ENCODE peak calls at places on chromosomes 11 and 22, in eight cellular contexts. K, G, Q, S, T, U, C and H are unnamed samples.

GRCh38 chr11:74633406-74634393 is 41.3 kb downstream of the POLD3 start:
- DNase-seq in K (no peak), G (no peak), Q (no peak), S (no peak), T (no peak), U (no peak), C (no peak), H (no peak)

GRCh38 chr11:3735827-3736226 is 61.5 kb downstream of the NUP98 start:
- DNase-seq in K (peak; percentile 28), G (no peak), Q (no peak), S (no peak), T (peak; percentile 24), U (no peak), C (peak; percentile 9), H (no peak)

GRCh38 chr11:63909621-63910506 is 7.1 kb downstream of the RCOR2 start:
- DNase-seq in K (no peak), G (no peak), Q (no peak), S (no peak), T (no peak), U (no peak), C (peak; percentile 74), H (no peak)

GRCh38 chr11:9214765-9215164 is 50.4 kb downstream of the DENND5A start:
- DNase-seq in K (peak; percentile 66), G (no peak), Q (no peak), S (no peak), T (peak; percentile 72), U (no peak), C (peak; percentile 73), H (no peak)

GRCh38 chr22:28934026-28934425 is 50.7 kb downstream of the ZNRF3 start:
- DNase-seq in K (no peak), G (no peak), Q (no peak), S (no peak), T (no peak), U (no peak), C (no peak), H (no peak)

GRCh38 chr22:27405672-27406388 is 395.7 kb downstream of the MN1 start:
- DNase-seq in K (peak; percentile 45), G (peak; percentile 74), Q (peak; percentile 36), S (peak; percentile 73), T (no peak), U (peak; percentile 53), C (peak; percentile 67), H (no peak)

GRCh38 chr22:27537481-27537891 is 264.1 kb downstream of the MN1 start:
- DNase-seq in K (no peak), G (no peak), Q (peak; percentile 19), S (no peak), T (no peak), U (peak; percentile 58), C (no peak), H (no peak)

GRCh38 chr11:121711900-121712424 is 259.2 kb upstream of the SORL1-AS1 start:
- DNase-seq in K (peak; percentile 39), G (no peak), Q (no peak), S (no peak), T (peak; percentile 62), U (no peak), C (peak; percentile 10), H (no peak)

GRCh38 chr11:134794192-134794591 is 382.1 kb upstream of the B3GAT1 start:
- DNase-seq in K (no peak), G (no peak), Q (no peak), S (no peak), T (no peak), U (no peak), C (no peak), H (no peak)

GRCh38 chr11:114315749-114316368 is 19.7 kb downstream of the NNMT start:
- DNase-seq in K (no peak), G (no peak), Q (no peak), S (peak; percentile 60), T (no peak), U (no peak), C (peak; percentile 17), H (no peak)

GRCh38 chr11:65522640-65523322 is 2.1 kb upstream of the SCYL1 start:
- DNase-seq in K (no peak), G (peak; percentile 22), Q (no peak), S (no peak), T (no peak), U (peak; percentile 13), C (peak; percentile 72), H (no peak)

GRCh38 chr11:12542186-12542935 is 131.9 kb upstream of the TEAD1 start:
- DNase-seq in K (no peak), G (no peak), Q (no peak), S (no peak), T (no peak), U (no peak), C (no peak), H (no peak)

GRCh38 chr22:25085156-25085555 is 114.5 kb upstream of the CRYBB3 start:
- DNase-seq in K (no peak), G (no peak), Q (no peak), S (no peak), T (no peak), U (no peak), C (no peak), H (no peak)

GRCh38 chr11:91981995-91982394 is 242.6 kb upstream of the FAT3 start:
- DNase-seq in K (peak; percentile 88), G (no peak), Q (peak; percentile 19), S (no peak), T (peak; percentile 98), U (no peak), C (no peak), H (no peak)

GRCh38 chr11:119520966-119521365 is 98.0 kb upstream of the THY1 start:
- DNase-seq in K (no peak), G (no peak), Q (no peak), S (no peak), T (no peak), U (no peak), C (no peak), H (no peak)

GRCh38 chr22:33472462-33473344 is 414.5 kb upstream of the SYN3 start:
- DNase-seq in K (peak; percentile 47), G (no peak), Q (no peak), S (no peak), T (peak; percentile 29), U (no peak), C (no peak), H (no peak)

GRCh38 chr11:31240340-31240904 is 129.1 kb downstream of the DCDC1 start:
- DNase-seq in K (peak; percentile 33), G (no peak), Q (peak; percentile 9), S (no peak), T (peak; percentile 47), U (no peak), C (peak; percentile 72), H (no peak)

GRCh38 chr22:38866399-38867123 is 5.5 kb downstream of the CBX6 start:
- DNase-seq in K (no peak), G (peak; percentile 63), Q (no peak), S (no peak), T (no peak), U (no peak), C (peak; percentile 49), H (no peak)

GRCh38 chr22:38543822-38544221 is 26.2 kb downstream of the DMC1 start:
- DNase-seq in K (no peak), G (no peak), Q (no peak), S (no peak), T (no peak), U (no peak), C (no peak), H (no peak)

GRCh38 chr11:64385953-64386704 is 27.2 kb downstream of the RPS6KA4 start:
- DNase-seq in K (peak; percentile 35), G (no peak), Q (no peak), S (no peak), T (peak; percentile 69), U (no peak), C (peak; percentile 53), H (no peak)

GRCh38 chr11:67656278-67656922 is 5.9 kb upstream of the ACY3 start:
- DNase-seq in K (peak; percentile 7), G (no peak), Q (no peak), S (no peak), T (peak; percentile 33), U (no peak), C (peak; percentile 33), H (no peak)

GRCh38 chr22:38176170-38176741 is 5.4 kb downstream of the PLA2G6 start:
- DNase-seq in K (peak; percentile 98), G (peak; percentile 81), Q (peak; percentile 88), S (peak; percentile 79), T (peak; percentile 88), U (peak; percentile 86), C (no peak), H (peak; percentile 40)

GRCh38 chr11:4697583-4697982 is at the start of gene OR51E2:
- DNase-seq in K (peak; percentile 78), G (no peak), Q (no peak), S (no peak), T (peak; percentile 28), U (no peak), C (peak; percentile 68), H (no peak)

GRCh38 chr11:102115557-102115956 is 5.3 kb downstream of the YAP1 start:
- DNase-seq in K (peak; percentile 79), G (no peak), Q (no peak), S (no peak), T (peak; percentile 82), U (no peak), C (peak; percentile 82), H (no peak)
- H3K4me3 ChIP-seq in K (no peak overlapping the region), G (no peak overlapping the region), Q (no peak overlapping the region), S (no peak overlapping the region), T (no peak overlapping the region), U (no peak overlapping the region), C (no peak overlapping the region), H (no peak overlapping the region)

GRCh38 chr22:47613606-47614350 is 851.3 kb downstream of the TBC1D22A start:
- DNase-seq in K (no peak), G (peak; percentile 37), Q (no peak), S (no peak), T (no peak), U (no peak), C (no peak), H (no peak)
- H3K27ac ChIP-seq in K (no peak overlapping the region), G (no peak overlapping the region), Q (no peak overlapping the region), S (no peak overlapping the region), T (no peak overlapping the region), U (no peak overlapping the region), C (no peak overlapping the region), H (no peak overlapping the region)

DNA sequence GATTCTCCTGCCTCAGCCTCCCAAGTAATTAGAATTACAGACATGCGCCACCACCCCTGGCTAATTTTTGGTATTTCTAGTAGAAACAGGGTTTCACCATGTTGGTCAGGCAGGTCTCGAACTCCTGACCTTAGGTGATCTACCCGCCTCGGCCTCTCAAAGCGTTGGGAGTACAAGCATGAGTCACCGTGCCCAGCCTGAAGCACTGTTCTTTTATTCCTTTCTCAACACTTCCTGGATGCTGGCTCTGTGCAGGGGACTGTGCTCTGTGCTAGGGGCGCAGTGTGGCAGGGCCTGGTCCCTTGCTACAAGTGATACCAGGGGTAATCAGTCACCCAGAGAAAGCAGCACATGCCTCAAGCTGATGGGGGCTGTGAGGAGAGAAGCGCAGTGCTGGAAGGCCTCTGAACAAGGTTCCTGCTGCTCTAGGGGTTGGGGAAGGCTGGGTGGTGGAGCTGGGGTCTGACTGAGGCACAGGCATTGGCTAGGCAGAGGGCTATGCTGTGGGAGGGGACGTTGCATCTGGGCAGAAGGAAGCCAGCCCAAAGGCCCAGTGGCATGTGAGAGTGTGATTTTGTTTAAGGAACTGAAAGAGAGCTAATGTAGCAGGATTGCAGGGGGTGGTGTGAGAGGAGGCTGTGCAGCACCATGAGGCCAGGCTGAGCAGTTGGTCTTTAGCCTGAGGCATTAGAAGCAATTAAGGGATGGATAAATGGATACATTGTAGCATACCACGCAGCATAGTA is 42.5 kb downstream of the CABIN1 start:
- DNase-seq in K (no peak), G (no peak), Q (no peak), S (no peak), T (no peak), U (no peak), C (no peak), H (no peak)
- H3K36me3 ChIP-seq in K (peaks cover 39% of the 10 kb centered on the region), G (peaks cover 90% of the 10 kb centered on the region), Q (peaks cover 94% of the 10 kb centered on the region), S (peaks cover 100% of the 10 kb centered on the region), T (peaks cover 10% of the 10 kb centered on the region), U (peaks cover 80% of the 10 kb centered on the region), C (peaks cover 4% of the 10 kb centered on the region), H (peaks cover 88% of the 10 kb centered on the region)

GRCh38 chr22:30088468-30088867 is 8.2 kb downstream of the HORMAD2 start:
- DNase-seq in K (no peak), G (no peak), Q (no peak), S (no peak), T (no peak), U (no peak), C (no peak), H (no peak)
- H3K4me3 ChIP-seq in K (no peak overlapping the region), G (no peak overlapping the region), Q (no peak overlapping the region), S (no peak overlapping the region), T (no peak overlapping the region), U (no peak overlapping the region), C (no peak overlapping the region), H (no peak overlapping the region)